ENCODE peak calls at places on chromosomes 4 and X, in nine cellular contexts. X is transverse colon, R is adrenal gland, C is stomach, A is heart left ventricle, U is lower leg skin, N is erythroblast, G is GM12891, D is right lobe of liver. I is an unnamed sample.
A peak's percentile ranks its signal among the peaks of the same experiment; 100 is the strongest.

GRCh38 chr4:14906805-14907204 is 95.5 kb upstream of the CPEB2 start:
- DNase-seq in X (no peak), R (no peak), C (no peak), A (no peak), U (no peak), N (no peak), G (no peak), D (no peak), I (no peak)

GRCh38 chr4:156638925-156639605 is 332.5 kb downstream of the PDGFC start:
- DNase-seq in X (no peak), R (no peak), C (no peak), A (no peak), U (no peak), N (no peak), G (no peak), D (no peak), I (no peak)

GRCh38 chrX:129777218-129777768 is 2.5 kb upstream of the SASH3 start:
- DNase-seq in X (peak; percentile 75), R (no peak), C (peak; percentile 71), A (peak; percentile 63), U (no peak), N (peak; percentile 12), G (no peak), D (peak; percentile 62), I (peak; percentile 91)

GRCh38 chrX:78199851-78200250 is 60.4 kb upstream of the TAF9B start:
- DNase-seq in X (no peak), R (no peak), C (no peak), A (no peak), U (no peak), N (peak; percentile 29), G (no peak), D (no peak), I (no peak)

GRCh38 chr4:81351653-81352455 is 119.9 kb downstream of the RASGEF1B start:
- DNase-seq in X (peak; percentile 81), R (peak; percentile 67), C (peak; percentile 79), A (peak; percentile 71), U (peak; percentile 93), N (peak; percentile 79), G (peak; percentile 15), D (peak; percentile 62), I (peak; percentile 89)

GRCh38 chr4:113636877-113637276 is 124.7 kb downstream of the CAMK2D start:
- DNase-seq in X (no peak), R (no peak), C (no peak), A (no peak), U (no peak), N (no peak), G (no peak), D (no peak), I (peak; percentile 31)

GRCh38 chr4:75599647-75600046 is 30.7 kb downstream of the CDKL2 start:
- DNase-seq in X (no peak), R (no peak), C (no peak), A (no peak), U (no peak), N (no peak), G (no peak), D (no peak), I (no peak)

GRCh38 chr4:40621592-40622512 is 7.8 kb downstream of the RBM47 start:
- DNase-seq in X (peak; percentile 68), R (peak; percentile 86), C (peak; percentile 82), A (peak; percentile 59), U (peak; percentile 95), N (peak; percentile 17), G (no peak), D (peak; percentile 85), I (peak; percentile 62)

GRCh38 chrX:13252726-13253125 is 67.1 kb downstream of the ATXN3L start:
- DNase-seq in X (no peak), R (no peak), C (no peak), A (no peak), U (no peak), N (no peak), G (no peak), D (no peak), I (no peak)

GRCh38 chrX:48823029-48823428 is 3.3 kb upstream of the ERAS start:
- DNase-seq in X (no peak), R (no peak), C (no peak), A (no peak), U (no peak), N (no peak), G (no peak), D (no peak), I (no peak)

DNA sequence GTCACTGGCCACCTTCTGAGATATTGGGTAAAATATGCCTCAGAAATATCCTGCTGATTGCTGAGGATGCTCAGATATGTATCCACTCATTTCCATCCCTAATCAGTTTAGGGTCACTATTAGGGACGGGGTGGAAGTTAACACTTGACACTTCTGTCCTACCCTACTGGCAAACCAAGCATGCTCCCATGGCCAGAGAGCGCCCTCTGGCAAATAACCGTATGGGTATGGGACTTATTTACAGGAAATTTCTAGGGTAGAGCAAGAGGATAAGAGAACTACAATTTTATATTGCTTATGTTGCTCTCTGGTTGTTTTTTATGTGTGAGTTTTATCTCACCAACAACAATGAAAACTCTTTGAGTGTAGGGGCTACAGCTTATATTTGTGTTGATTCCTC is 86.8 kb upstream of the TSPAN7 start:
- DNase-seq in X (no peak), R (no peak), C (no peak), A (no peak), U (no peak), N (no peak), G (no peak), D (no peak), I (no peak)
- TF ChIP-seq POLR2A in X (no peak), R (no peak), C (no peak), A (no peak), U (no peak), N (no peak), G (no peak), D (no peak), I (no peak)

DNA sequence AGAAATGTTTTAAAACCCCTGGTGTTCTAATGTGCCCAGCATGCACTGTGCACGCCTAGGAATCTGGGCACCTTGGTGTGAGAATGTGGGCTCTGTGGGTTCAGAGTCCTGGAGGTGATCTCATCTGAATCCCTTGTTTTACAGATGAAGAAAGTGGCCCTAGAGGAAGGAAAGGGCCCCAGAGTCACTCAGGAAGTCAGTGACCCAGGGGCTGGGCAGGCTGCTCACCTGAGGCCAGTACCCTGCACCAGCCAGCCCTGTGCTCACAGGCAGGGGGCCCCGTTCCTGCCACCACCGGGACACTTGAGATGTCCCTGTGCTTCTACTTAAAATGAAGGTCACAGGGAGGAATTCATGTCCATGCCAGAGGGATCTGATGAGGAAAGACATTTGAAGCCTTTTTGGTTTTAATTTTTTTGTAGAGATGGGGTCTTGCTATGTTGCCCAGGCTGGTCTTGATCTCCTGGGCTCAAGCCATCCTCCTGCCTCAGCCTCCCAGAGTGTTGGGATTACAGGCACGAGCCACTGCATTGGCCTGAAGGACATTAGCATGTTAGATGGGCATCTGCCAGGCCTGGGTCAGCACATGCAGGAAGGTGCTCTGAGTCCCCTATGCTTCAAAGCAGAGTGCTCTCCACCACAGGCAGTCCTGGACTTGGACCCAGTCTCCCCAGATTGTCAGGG is 7.4 kb upstream of the S100P start:
- DNase-seq in X (no peak), R (no peak), C (no peak), A (no peak), U (no peak), N (no peak), G (no peak), D (no peak), I (no peak)
- TF ChIP-seq POLR2A in X (no peak), R (no peak), C (no peak), A (no peak), U (no peak), N (no peak), G (no peak), D (no peak), I (no peak)

DNA sequence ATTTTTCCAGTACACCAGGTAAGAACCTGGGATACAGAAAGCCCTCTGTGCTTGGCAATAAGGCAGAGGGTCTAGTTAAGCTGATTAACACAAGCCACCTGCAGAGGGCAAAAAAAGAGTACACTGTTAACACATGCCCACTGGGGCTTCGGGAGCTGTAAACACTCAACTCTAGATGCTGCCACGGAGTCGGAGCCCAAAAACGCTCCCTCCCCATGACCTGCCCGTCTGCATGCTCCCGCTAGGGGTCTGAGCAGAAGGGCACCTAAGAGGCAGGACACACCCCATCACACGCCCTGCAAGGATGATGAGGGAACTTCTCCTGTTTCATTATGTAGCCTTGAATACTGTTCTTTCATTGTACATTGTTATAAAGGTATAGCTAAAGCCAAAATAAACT is 715.6 kb upstream of the AADAT start:
- DNase-seq in X (no peak), R (no peak), C (no peak), A (no peak), U (no peak), N (no peak), G (no peak), D (no peak), I (no peak)
- TF ChIP-seq POLR2A in X (no peak), R (no peak), C (no peak), A (no peak), U (no peak), N (no peak), G (no peak), D (no peak), I (no peak)

GRCh38 chr4:84966382-84967291 is at the start of gene WDFY3:
- DNase-seq in X (peak; percentile 81), R (peak; percentile 86), C (peak; percentile 78), A (peak; percentile 90), U (peak; percentile 95), N (peak; percentile 84), G (peak; percentile 13), D (peak; percentile 85), I (peak; percentile 22)
- TF ChIP-seq POLR2A in X (peak; percentile 69), R (no peak), C (peak; percentile 19), A (peak; percentile 52), U (no peak), N (peak; percentile 43), G (no peak), D (peak; percentile 64), I (peak; percentile 52)

DNA sequence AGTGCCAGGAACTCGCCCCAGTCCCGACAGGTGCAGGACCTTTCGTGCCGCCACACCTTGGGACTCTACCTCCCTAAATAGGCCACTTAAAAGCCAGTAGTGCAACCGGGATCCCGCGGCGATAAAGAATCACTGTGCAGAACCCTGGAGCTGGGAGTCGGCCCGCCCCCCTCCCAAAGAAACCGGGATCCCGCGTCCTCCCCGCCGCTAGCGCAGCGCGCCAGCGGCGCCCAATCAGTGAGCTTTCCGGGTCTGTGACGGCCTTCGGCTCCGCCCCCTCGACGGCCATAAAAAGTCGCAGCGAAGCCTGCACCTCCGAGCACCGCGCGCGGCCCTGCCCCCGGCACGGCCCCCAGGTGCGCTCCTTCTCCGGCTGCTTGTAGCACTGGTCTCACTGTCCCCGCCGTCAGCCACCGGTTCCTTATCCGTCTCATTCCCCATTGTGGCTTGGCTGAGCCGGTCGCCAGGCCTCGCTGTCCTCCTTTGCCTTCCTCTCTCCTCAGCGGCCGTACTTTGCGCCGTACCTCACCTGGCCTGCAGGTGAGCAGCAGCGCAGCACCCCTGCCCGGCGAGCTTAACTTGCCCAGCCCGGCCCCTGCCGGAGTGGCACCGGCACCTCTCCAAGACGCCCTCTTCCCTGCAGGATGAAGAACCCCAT is at the start of gene LRAT:
- DNase-seq in X (peak; percentile 72), R (peak; percentile 25), C (peak; percentile 70), A (peak; percentile 28), U (no peak), N (peak; percentile 68), G (peak; percentile 23), D (peak; percentile 59), I (no peak)
- TF ChIP-seq POLR2A in X (no peak), R (no peak), C (no peak), A (no peak), U (no peak), N (no peak), G (no peak), D (no peak), I (peak; percentile 49)